ENCODE peak calls at places on chromosomes 1 and 21, in six cellular contexts. L is keratinocyte, Z is skeletal muscle cell, P is endodermal cell, K is cardiac fibroblast, O is esophagus muscularis mucosa. Q is an unnamed sample.

GRCh38 chr1:41864471-41865040 is 54.2 kb downstream of the HIVEP3 start:
- DNase-seq in L (no peak), Z (no peak), P (peak), K (no peak), O (no peak), Q (no peak)

GRCh38 chr1:220281159-220281574 is 8.9 kb upstream of the RAB3GAP2 start:
- DNase-seq in L (no peak), Z (peak), P (no peak), K (peak), O (no peak), Q (no peak)

GRCh38 chr1:30011970-30012369 is 711.4 kb downstream of the MATN1 start:
- DNase-seq in L (no peak), Z (no peak), P (peak), K (no peak), O (peak), Q (no peak)

GRCh38 chr1:154713001-154713400 is 105.0 kb upstream of the ADAR start:
- DNase-seq in L (no peak), Z (no peak), P (no peak), K (no peak), O (no peak), Q (no peak)

GRCh38 chr1:181318858-181319235 is 164.5 kb upstream of the CACNA1E start:
- DNase-seq in L (no peak), Z (peak), P (no peak), K (no peak), O (no peak), Q (no peak)

GRCh38 chr21:26409735-26410134 is 163.4 kb downstream of the CYYR1 start:
- DNase-seq in L (no peak), Z (no peak), P (no peak), K (no peak), O (no peak), Q (no peak)

GRCh38 chr1:180935326-180936109 is 22.8 kb downstream of the KIAA1614 start:
- DNase-seq in L (no peak), Z (no peak), P (peak), K (no peak), O (no peak), Q (no peak)

GRCh38 chr1:87329756-87330200 is 1.1 kb downstream of the LMO4 start:
- DNase-seq in L (no peak), Z (no peak), P (no peak), K (no peak), O (no peak), Q (no peak)

GRCh38 chr1:9322845-9323244 is 30.2 kb downstream of the SPSB1 start:
- DNase-seq in L (no peak), Z (no peak), P (no peak), K (no peak), O (no peak), Q (no peak)

GRCh38 chr1:169491845-169492281 is 6.1 kb upstream of the SLC19A2 start:
- DNase-seq in L (no peak), Z (no peak), P (no peak), K (no peak), O (no peak), Q (no peak)

GRCh38 chr1:109252167-109252892 is 3.0 kb downstream of the CELSR2 start:
- DNase-seq in L (no peak), Z (no peak), P (no peak), K (no peak), O (no peak), Q (no peak)

GRCh38 chr1:66624412-66625060 is 90.6 kb downstream of the SGIP1 start:
- DNase-seq in L (peak), Z (peak), P (no peak), K (peak), O (no peak), Q (peak)

GRCh38 chr21:38911523-38912354 is 106.0 kb downstream of the ETS2 start:
- DNase-seq in L (no peak), Z (no peak), P (no peak), K (no peak), O (peak), Q (no peak)

GRCh38 chr1:66396212-66396890 is 137.6 kb upstream of the SGIP1 start:
- DNase-seq in L (no peak), Z (no peak), P (no peak), K (no peak), O (no peak), Q (no peak)

GRCh38 chr1:198933506-198933905 is 294.7 kb downstream of the PTPRC start:
- DNase-seq in L (no peak), Z (no peak), P (no peak), K (no peak), O (no peak), Q (no peak)

GRCh38 chr1:1536938-1537546 is 3.4 kb downstream of the TMEM240 start:
- DNase-seq in L (no peak), Z (no peak), P (no peak), K (no peak), O (no peak), Q (no peak)

GRCh38 chr1:51666463-51666862 is 49.6 kb downstream of the OSBPL9 start:
- DNase-seq in L (no peak), Z (peak), P (no peak), K (peak), O (no peak), Q (peak)

GRCh38 chr1:10602936-10603335 is 128.2 kb downstream of the PEX14 start:
- DNase-seq in L (no peak), Z (no peak), P (no peak), K (no peak), O (no peak), Q (no peak)

GRCh38 chr1:10649484-10650201 is 146.8 kb downstream of the CASZ1 start:
- DNase-seq in L (no peak), Z (no peak), P (peak), K (no peak), O (no peak), Q (no peak)

GRCh38 chr1:22953392-22954141 is 19.1 kb downstream of the LACTBL1 start:
- DNase-seq in L (no peak), Z (no peak), P (no peak), K (no peak), O (no peak), Q (no peak)

GRCh38 chr1:47848985-47849610 is 148.1 kb downstream of the TRABD2B start:
- DNase-seq in L (no peak), Z (no peak), P (peak), K (no peak), O (no peak), Q (no peak)

GRCh38 chr1:63461661-63462230 is 61.3 kb downstream of the ITGB3BP start:
- DNase-seq in L (no peak), Z (no peak), P (no peak), K (no peak), O (no peak), Q (no peak)

GRCh38 chr1:185442065-185442464 is 125.0 kb upstream of the IVNS1ABP start:
- DNase-seq in L (no peak), Z (no peak), P (no peak), K (no peak), O (no peak), Q (no peak)

GRCh38 chr1:32351077-32351858 is 11.0 kb downstream of the FAM229A start:
- DNase-seq in L (peak), Z (peak), P (peak), K (peak), O (peak), Q (peak)

GRCh38 chr1:99672500-99673213 is 26.7 kb downstream of the PALMD start:
- DNase-seq in L (no peak), Z (no peak), P (no peak), K (peak), O (no peak), Q (no peak)

GRCh38 chr1:119448112-119448511 is 33.2 kb downstream of the HSD3B2 start:
- DNase-seq in L (no peak), Z (no peak), P (peak), K (no peak), O (no peak), Q (no peak)

GRCh38 chr1:64111787-64112186 is 91.6 kb upstream of the UBE2U start:
- DNase-seq in L (peak), Z (no peak), P (peak), K (no peak), O (no peak), Q (no peak)

GRCh38 chr1:115879977-115880376 is 39.1 kb upstream of the NHLH2 start:
- DNase-seq in L (no peak), Z (no peak), P (peak), K (no peak), O (no peak), Q (no peak)

GRCh38 chr1:113542221-113542701 is 151.9 kb downstream of the MAGI3 start:
- DNase-seq in L (peak), Z (peak), P (no peak), K (peak), O (no peak), Q (no peak)

GRCh38 chr1:6041432-6042062 is 4.1 kb upstream of the KCNAB2 start:
- DNase-seq in L (no peak), Z (no peak), P (peak), K (peak), O (no peak), Q (no peak)

GRCh38 chr1:54403808-54404261 is 2.4 kb downstream of the SSBP3 start:
- DNase-seq in L (no peak), Z (peak), P (no peak), K (peak), O (no peak), Q (no peak)

GRCh38 chr1:54401799-54402198 is 4.4 kb downstream of the SSBP3 start:
- DNase-seq in L (no peak), Z (no peak), P (no peak), K (no peak), O (no peak), Q (no peak)

GRCh38 chr1:54403377-54403776 is 2.8 kb downstream of the SSBP3 start:
- DNase-seq in L (no peak), Z (no peak), P (no peak), K (no peak), O (no peak), Q (no peak)

GRCh38 chr1:54404263-54404662 is 1.9 kb downstream of the SSBP3 start:
- DNase-seq in L (no peak), Z (no peak), P (no peak), K (no peak), O (no peak), Q (no peak)

DNA sequence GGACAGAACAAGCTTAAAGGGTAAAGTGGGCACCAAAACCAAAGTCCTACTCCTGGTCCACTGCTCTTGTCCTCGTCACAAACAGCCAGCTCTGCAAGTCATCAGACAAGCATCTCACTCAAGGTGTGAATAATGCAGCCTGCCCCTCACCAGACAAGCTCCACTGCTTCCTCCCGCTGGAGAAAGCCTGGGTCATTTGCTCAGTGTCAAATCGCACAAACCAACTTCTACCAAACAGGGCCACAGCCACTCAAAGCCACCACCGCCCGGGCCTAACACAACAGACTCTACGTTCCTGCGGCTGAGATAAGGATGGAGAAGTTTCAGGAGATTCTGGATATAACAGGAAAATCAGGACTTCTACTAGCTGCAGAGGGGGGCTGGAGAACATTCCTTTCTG is 3.3 kb downstream of the SSBP3 start:
- DNase-seq in L (no peak), Z (no peak), P (no peak), K (no peak), O (no peak), Q (no peak)
- H3K4me3 ChIP-seq in L (no peak), Z (no peak), P (peak), K (no peak), O (peak), Q (no peak)

GRCh38 chr1:230195199-230195598 is 128.2 kb downstream of the GALNT2 start:
- DNase-seq in L (no peak), Z (no peak), P (no peak), K (no peak), O (peak), Q (no peak)
- H3K4me3 ChIP-seq in L (no peak), Z (no peak), P (no peak), K (no peak), O (no peak), Q (no peak)

DNA sequence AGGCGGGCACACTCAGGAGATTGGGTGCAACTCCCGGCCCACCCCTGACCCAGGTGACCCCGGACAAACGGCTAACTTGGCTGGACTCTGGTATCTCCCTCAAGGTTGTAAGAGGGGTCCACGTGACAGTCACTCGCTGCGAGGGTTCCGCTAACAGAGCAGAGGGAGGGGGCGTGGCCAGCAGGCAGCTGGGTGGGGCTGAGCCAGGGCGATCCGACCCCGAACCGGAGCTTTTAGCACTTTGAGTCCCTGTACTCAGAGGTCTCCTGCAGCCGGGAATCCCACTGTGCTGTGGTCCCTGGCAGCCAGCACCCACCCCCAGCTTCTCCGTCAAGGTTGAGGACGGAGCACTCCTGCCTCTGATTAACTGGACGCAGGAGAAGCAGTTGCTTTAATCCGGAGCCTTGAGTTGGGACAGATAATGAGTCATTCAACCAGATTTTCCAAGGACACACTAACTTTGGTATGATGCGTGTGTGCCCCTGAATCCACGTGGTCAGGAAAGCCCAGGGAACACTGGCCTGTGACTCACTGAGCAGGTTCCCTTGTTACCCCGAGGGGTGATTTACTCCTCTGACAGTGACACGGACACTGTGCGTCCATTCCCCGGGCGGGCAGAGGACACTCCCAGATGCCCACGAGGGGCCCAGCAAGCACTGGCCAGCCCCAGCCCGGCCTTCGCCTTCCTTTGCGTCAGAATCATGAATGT is 16.8 kb downstream of the TRPM2 start:
- DNase-seq in L (no peak), Z (no peak), P (peak), K (no peak), O (no peak), Q (peak)
- H3K4me3 ChIP-seq in L (no peak), Z (no peak), P (no peak), K (no peak), O (no peak), Q (no peak)

DNA sequence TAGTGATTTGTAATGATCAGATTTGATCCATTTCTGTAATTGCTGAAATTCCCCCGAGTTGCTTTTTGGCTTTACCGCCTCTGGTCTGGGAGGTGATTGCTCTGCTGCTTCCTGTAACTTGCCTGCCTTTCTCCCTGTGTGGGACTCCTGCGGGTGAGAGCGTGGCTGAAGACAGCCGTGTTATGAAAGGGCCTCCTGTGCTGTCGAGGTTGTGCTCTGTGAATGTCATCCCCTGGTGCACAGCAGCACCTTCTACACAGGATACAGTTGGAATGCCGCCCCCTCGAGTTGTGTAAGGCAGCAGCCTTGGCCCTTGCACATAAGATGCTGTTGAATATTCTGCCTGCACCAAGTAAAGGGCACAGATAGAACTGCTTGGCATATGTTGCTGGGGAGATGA is 5.9 kb downstream of the SOD1 start:
- DNase-seq in L (no peak), Z (peak), P (no peak), K (peak), O (no peak), Q (no peak)
- H3K4me3 ChIP-seq in L (no peak), Z (no peak), P (no peak), K (no peak), O (no peak), Q (no peak)